ENCODE peak calls at places on chromosomes 12 and 14, in five cellular contexts. G is NT2/D1, Q is aorta, W is hepatocyte, N is GM23248. M is an unnamed sample. For H3K27me3 and H3K36me3, the result is how much of the 10 kb centered on the place peaks cover.

GRCh38 chr12:109963743-109964429 is 32.3 kb downstream of the GIT2 start:
- DNase-seq in G (no peak), Q (peak), W (peak), N (peak), M (peak)

GRCh38 chr12:124036117-124037109 is 63.4 kb downstream of the ZNF664 start:
- DNase-seq in G (peak), Q (no peak), W (peak), N (peak), M (no peak)

GRCh38 chr12:72276212-72276865 is 4.2 kb downstream of the TRHDE start:
- DNase-seq in G (no peak), Q (no peak), W (no peak), N (no peak), M (no peak)

GRCh38 chr12:116693259-116694227 is 44.3 kb downstream of the SPRING1 start:
- DNase-seq in G (no peak), Q (no peak), W (peak), N (peak), M (no peak)

GRCh38 chr12:83642205-83642604 is 955.5 kb downstream of the TMTC2 start:
- DNase-seq in G (no peak), Q (no peak), W (no peak), N (no peak), M (no peak)

GRCh38 chr14:24150567-24150966 is 3.3 kb downstream of the RNF31 start:
- DNase-seq in G (no peak), Q (no peak), W (no peak), N (no peak), M (no peak)

GRCh38 chr12:78683031-78683430 is 181.5 kb upstream of the SYT1 start:
- DNase-seq in G (no peak), Q (no peak), W (no peak), N (peak), M (no peak)

GRCh38 chr14:68172664-68173063 is 353.1 kb downstream of the RAD51B start:
- DNase-seq in G (no peak), Q (no peak), W (peak), N (no peak), M (no peak)

GRCh38 chr12:102095677-102096263 is 24.1 kb downstream of the NUP37 start:
- DNase-seq in G (no peak), Q (no peak), W (peak), N (peak), M (no peak)

GRCh38 chr12:94990222-94990621 is 13.3 kb downstream of the NDUFA12 start:
- DNase-seq in G (no peak), Q (no peak), W (no peak), N (no peak), M (no peak)

GRCh38 chr14:27881646-27882045 is 884.9 kb upstream of the FOXG1 start:
- DNase-seq in G (peak), Q (no peak), W (no peak), N (no peak), M (no peak)

GRCh38 chr12:31531908-31532307 is 59.0 kb downstream of the DENND5B start:
- DNase-seq in G (no peak), Q (no peak), W (no peak), N (no peak), M (no peak)

GRCh38 chr14:23362200-23362599 is 2.8 kb downstream of the EFS start:
- DNase-seq in G (no peak), Q (no peak), W (no peak), N (peak), M (no peak)

GRCh38 chr12:503111-503761 is 43.5 kb downstream of the B4GALNT3 start:
- DNase-seq in G (no peak), Q (no peak), W (peak), N (no peak), M (no peak)

GRCh38 chr14:55752580-55753365 is 172.8 kb downstream of the KTN1 start:
- DNase-seq in G (peak), Q (no peak), W (peak), N (peak), M (peak)

GRCh38 chr14:104149617-104150141 is 11.3 kb downstream of the KIF26A start:
- DNase-seq in G (no peak), Q (peak), W (peak), N (peak), M (peak)

GRCh38 chr12:116609715-116610114 is 50.5 kb downstream of the MAP1LC3B2 start:
- DNase-seq in G (no peak), Q (no peak), W (no peak), N (peak), M (no peak)

GRCh38 chr12:106358410-106359241 is 1.1 kb downstream of the POLR3B start:
- DNase-seq in G (no peak), Q (no peak), W (peak), N (peak), M (no peak)

GRCh38 chr14:97179573-97179972 is 382.4 kb downstream of the VRK1 start:
- DNase-seq in G (no peak), Q (no peak), W (no peak), N (no peak), M (no peak)

GRCh38 chr12:110382683-110383082 is 20.8 kb downstream of the ANAPC7 start:
- DNase-seq in G (no peak), Q (no peak), W (no peak), N (no peak), M (no peak)

GRCh38 chr12:89346741-89347324 is 5.5 kb downstream of the DUSP6 start:
- DNase-seq in G (no peak), Q (no peak), W (no peak), N (peak), M (peak)

GRCh38 chr12:52799498-52800211 is 3.7 kb upstream of the KRT3 start:
- DNase-seq in G (no peak), Q (no peak), W (no peak), N (no peak), M (no peak)

GRCh38 chr12:63907561-63907960 is 63.1 kb downstream of the SRGAP1 start:
- DNase-seq in G (no peak), Q (no peak), W (no peak), N (no peak), M (no peak)

GRCh38 chr12:110677206-110677911 is 11.6 kb downstream of the HVCN1 start:
- DNase-seq in G (no peak), Q (no peak), W (no peak), N (no peak), M (no peak)

GRCh38 chr12:2691340-2692111 is 103.2 kb upstream of the FKBP4 start:
- DNase-seq in G (peak), Q (no peak), W (peak), N (no peak), M (no peak)

GRCh38 chr12:127038152-127038551 is 1228.8 kb upstream of the TMEM132C start:
- DNase-seq in G (no peak), Q (no peak), W (no peak), N (no peak), M (no peak)

GRCh38 chr14:77071938-77072388 is 26.1 kb upstream of the CIPC start:
- DNase-seq in G (no peak), Q (no peak), W (no peak), N (peak), M (no peak)

GRCh38 chr14:64773046-64773445 is 68.8 kb downstream of the PLEKHG3 start:
- DNase-seq in G (no peak), Q (no peak), W (no peak), N (no peak), M (no peak)

GRCh38 chr12:32535260-32535999 is 136.1 kb downstream of the FGD4 start:
- DNase-seq in G (no peak), Q (peak), W (peak), N (peak), M (peak)

GRCh38 chr12:104438134-104438533 is 18.6 kb upstream of the CHST11 start:
- DNase-seq in G (no peak), Q (no peak), W (no peak), N (no peak), M (no peak)

GRCh38 chr12:98955284-98955683 is 310.2 kb downstream of the APAF1 start:
- DNase-seq in G (peak), Q (no peak), W (peak), N (peak), M (no peak)

GRCh38 chr12:60266381-60266852 is 670.6 kb downstream of the SLC16A7 start:
- DNase-seq in G (no peak), Q (no peak), W (peak), N (peak), M (no peak)

GRCh38 chr14:31027847-31028246 is 1.7 kb upstream of the STRN3 start:
- DNase-seq in G (no peak), Q (no peak), W (no peak), N (peak), M (no peak)

DNA sequence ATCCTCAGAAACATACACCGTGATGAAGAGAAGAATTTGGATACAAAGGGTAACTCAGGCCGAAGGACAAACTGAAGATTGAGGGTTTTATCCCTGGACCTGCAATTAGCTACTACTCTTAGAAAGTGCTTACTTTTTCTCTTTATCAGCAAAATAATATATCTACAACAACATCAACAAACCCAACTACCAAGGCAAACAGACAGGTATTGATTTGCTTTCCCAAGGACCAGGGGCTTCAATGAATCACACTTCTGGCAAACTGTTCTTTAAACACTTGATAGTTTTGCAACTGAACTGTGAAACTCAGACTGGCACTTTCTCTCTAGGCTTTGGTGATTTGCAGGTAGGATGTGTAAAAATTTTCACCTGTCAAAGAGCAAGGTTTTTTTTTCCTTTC is 247.5 kb downstream of the SEC23A start:
- DNase-seq in G (no peak), Q (no peak), W (no peak), N (no peak), M (no peak)
- H3K27me3 ChIP-seq in G (under half), Q (under half), W (under half), N (under half), M (under half)

GRCh38 chr12:122503147-122503751 is 2.5 kb upstream of the ZCCHC8 start:
- DNase-seq in G (no peak), Q (no peak), W (no peak), N (no peak), M (no peak)

GRCh38 chr12:122505419-122506051 is 4.8 kb upstream of the ZCCHC8 start:
- DNase-seq in G (no peak), Q (no peak), W (no peak), N (no peak), M (no peak)

GRCh38 chr12:122506393-122506938 is 5.7 kb upstream of the ZCCHC8 start:
- DNase-seq in G (no peak), Q (no peak), W (no peak), N (no peak), M (no peak)

GRCh38 chr12:122501489-122501989 is 807 bp upstream of the ZCCHC8 start:
- DNase-seq in G (no peak), Q (no peak), W (no peak), N (no peak), M (no peak)

GRCh38 chr12:122503783-122504590 is 3.3 kb upstream of the ZCCHC8 start:
- DNase-seq in G (no peak), Q (no peak), W (no peak), N (no peak), M (no peak)
- H3K36me3 ChIP-seq in G (half or more), Q (under half), W (under half), N (half or more), M (half or more)

GRCh38 chr12:54213084-54213483 is 24.3 kb upstream of the SMUG1 start:
- DNase-seq in G (no peak), Q (peak), W (no peak), N (peak), M (no peak)

GRCh38 chr12:54215990-54216579 is 27.3 kb upstream of the SMUG1 start:
- DNase-seq in G (no peak), Q (peak), W (peak), N (no peak), M (no peak)

GRCh38 chr12:54216580-54217308 is 28.0 kb upstream of the SMUG1 start:
- DNase-seq in G (peak), Q (peak), W (peak), N (peak), M (peak)

GRCh38 chr12:54217309-54217661 is 28.5 kb upstream of the SMUG1 start:
- DNase-seq in G (no peak), Q (no peak), W (no peak), N (no peak), M (no peak)

DNA sequence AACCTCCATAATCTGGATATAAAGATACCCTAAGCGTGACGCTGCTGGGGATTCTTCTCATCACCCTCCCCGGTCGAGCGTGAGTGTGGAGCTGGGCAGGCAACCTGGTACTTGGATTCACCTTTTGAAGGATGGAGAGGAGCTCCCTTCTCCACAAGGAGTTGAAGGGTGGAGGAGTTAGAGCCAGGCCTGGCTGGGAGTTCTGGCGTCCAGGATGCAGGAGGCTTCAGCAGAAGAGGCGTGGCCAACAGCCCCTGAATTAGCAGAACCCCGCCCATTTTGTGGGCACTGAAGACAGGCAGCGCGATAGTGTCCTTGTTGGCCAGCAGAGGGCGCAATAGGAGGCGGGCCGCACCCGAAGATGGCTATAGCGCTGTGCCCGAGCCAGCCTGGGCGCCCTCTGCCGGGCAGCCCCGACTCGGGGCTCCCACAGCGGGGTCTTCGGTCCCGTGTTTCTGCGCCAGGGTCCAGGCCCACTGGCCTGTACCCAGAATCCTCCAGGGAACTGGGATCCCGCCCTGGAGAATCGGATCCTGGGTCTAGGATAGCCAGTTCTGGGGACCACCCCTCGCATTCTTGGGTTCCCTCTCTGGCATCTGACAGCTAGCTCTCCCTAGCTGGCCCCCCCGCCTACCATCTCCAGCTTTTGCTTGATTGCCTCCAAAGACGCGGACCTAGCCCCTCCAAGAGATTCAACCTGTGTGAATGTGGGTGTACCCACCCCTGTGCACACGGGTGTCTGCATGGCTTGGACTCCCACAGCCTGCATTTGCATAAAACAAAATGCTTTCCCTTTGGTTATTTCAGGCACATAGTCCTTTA is 26.0 kb upstream of the SMUG1 start:
- DNase-seq in G (peak), Q (peak), W (peak), N (peak), M (peak)
- H3K27me3 ChIP-seq in G (half or more), Q (under half), W (under half), N (under half), M (under half)

DNA sequence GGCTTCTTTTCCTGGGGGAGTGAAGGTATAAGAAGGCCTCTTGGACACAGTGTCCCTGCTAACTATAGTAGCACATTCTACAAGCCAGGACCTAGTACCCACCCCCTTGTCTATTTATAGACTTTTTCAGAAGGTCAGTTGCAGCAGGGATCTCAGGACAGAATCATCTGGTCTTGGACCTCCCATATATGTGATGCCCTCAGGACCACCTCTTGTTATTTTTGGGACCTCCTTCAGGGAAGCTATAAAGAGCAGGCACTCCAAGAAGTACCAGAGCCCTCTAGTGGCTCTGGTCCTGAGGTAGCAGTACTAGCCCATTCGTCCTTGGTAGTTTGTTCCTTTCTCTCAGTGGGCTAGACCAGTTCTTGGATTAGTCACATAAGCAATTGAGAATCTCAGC is 4.3 kb downstream of the COQ10A start:
- DNase-seq in G (no peak), Q (no peak), W (peak), N (peak), M (no peak)
- H3K36me3 ChIP-seq in G (half or more), Q (under half), W (under half), N (under half), M (half or more)

GRCh38 chr14:37585101-37585479 is 10.0 kb downstream of the FOXA1 start:
- DNase-seq in G (no peak), Q (no peak), W (peak), N (no peak), M (no peak)
- H3K27me3 ChIP-seq in G (half or more), Q (under half), W (half or more), N (half or more), M (under half)

DNA sequence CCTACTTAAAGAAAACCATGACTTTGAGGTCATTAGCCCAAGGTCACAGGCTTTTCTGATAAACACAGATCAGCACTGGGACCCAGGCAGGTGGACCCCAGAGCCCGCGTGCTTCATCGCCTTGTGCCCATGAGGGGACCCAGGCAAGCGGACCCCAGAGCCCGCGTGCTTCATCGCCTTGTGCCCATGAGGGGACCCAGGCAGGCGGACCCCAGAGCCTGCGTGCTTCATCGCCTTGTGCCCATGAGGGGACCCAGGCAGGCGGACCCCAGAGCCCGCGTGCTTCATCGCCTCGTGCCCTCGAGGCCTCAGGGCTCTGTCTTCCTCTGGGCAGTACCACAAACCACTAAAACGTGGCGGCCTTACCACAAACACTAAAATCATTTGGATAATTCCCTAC is 31.7 kb downstream of the STX2 start:
- DNase-seq in G (no peak), Q (no peak), W (no peak), N (no peak), M (no peak)
- H3K36me3 ChIP-seq in G (half or more), Q (under half), W (under half), N (under half), M (half or more)

GRCh38 chr14:99887407-99887806 is 94.2 kb downstream of the EML1 start:
- DNase-seq in G (no peak), Q (no peak), W (no peak), N (no peak), M (no peak)
- H3K27me3 ChIP-seq in G (under half), Q (under half), W (under half), N (under half), M (under half)

DNA sequence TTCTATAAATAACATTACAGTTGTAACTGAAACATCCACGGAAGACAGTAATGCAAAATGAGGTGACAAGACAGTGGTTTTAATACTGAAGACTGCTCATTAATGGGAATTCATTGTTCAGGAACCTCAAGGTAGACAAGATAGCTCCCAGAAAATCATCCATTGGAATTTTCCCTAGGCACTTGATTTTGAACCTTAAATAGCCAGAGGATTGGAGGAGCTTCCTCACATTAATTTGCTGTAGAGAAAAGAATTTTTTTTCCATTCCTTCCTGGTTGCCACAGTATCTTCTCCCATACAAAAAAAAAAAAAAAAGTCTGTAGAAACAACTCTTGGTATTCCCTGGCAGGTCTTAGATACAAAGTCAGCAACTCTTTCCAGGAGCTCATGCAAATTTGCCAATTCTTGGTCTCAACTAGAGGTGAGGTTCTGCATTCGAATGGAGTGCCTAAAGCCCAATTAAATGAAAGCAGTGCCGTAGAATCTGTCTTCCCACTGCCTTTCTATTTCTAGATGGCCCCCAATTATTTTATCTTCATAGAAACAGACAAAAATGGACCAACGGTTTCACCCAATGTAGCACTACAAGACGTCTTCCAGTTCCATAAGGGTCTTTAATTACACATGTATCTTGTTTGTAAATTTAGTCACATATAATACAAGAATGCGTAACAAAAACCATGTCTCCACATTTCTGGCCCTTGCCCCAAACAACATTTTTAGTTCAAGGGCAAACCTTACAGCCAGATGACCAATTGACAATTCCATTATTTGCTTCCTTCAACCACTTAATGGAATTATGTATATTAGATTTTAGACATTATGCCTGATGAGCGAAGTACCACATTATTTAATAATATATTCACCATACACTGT is 13.5 kb downstream of the SLC38A2 start:
- DNase-seq in G (no peak), Q (no peak), W (no peak), N (no peak), M (no peak)
- H3K36me3 ChIP-seq in G (half or more), Q (under half), W (under half), N (half or more), M (half or more)

GRCh38 chr12:113693693-113694092 is 222.0 kb upstream of the LHX5 start:
- DNase-seq in G (no peak), Q (no peak), W (no peak), N (no peak), M (no peak)
- H3K27me3 ChIP-seq in G (under half), Q (under half), W (under half), N (under half), M (under half)